ENCODE peak calls at places on chromosomes 7 and 10, in nine cellular contexts. D is tibial nerve, F is lower leg skin, J is BJ, L is spleen, C is heart left ventricle, I is transverse colon, Y is heart right ventricle, T is neural progenitor cell. O is an unnamed sample.

GRCh38 chr10:34716958-34717357 is 98.1 kb downstream of the PARD3 start:
- DNase-seq in L (no peak), C (no peak), T (no peak), D (no peak), I (no peak), J (no peak), Y (no peak), F (no peak), O (peak; percentile 26)

GRCh38 chr7:128833148-128833938 is 3.1 kb downstream of the FLNC start:
- DNase-seq in T (peak; percentile 69), F (peak; percentile 92), J (no peak), D (no peak), Y (peak; percentile 61), L (peak; percentile 66), I (peak; percentile 48), C (peak; percentile 79), O (peak; percentile 64)

GRCh38 chr10:6516877-6517276 is 63.2 kb downstream of the PRKCQ start:
- DNase-seq in I (no peak), J (no peak), T (no peak), F (no peak), L (no peak), Y (no peak), C (no peak), D (no peak), O (no peak)

GRCh38 chr7:69651101-69651590 is 52.9 kb downstream of the AUTS2 start:
- DNase-seq in Y (no peak), L (no peak), C (no peak), J (no peak), T (no peak), I (no peak), D (no peak), F (no peak), O (no peak)

GRCh38 chr10:124267231-124267885 is 151.4 kb downstream of the OAT start:
- DNase-seq in D (no peak), Y (peak; percentile 57), T (no peak), L (peak; percentile 74), I (no peak), F (no peak), C (no peak), J (no peak), O (no peak)

GRCh38 chr10:1301138-1301537 is 245.0 kb downstream of the WDR37 start:
- DNase-seq in L (no peak), J (no peak), D (no peak), C (no peak), I (no peak), Y (no peak), T (no peak), F (no peak), O (no peak)

GRCh38 chr10:5975641-5976473 is 1.5 kb downstream of the IL15RA start:
- DNase-seq in F (peak; percentile 90), J (no peak), L (no peak), Y (no peak), C (peak; percentile 32), I (peak; percentile 66), D (no peak), T (no peak), O (no peak)

GRCh38 chr10:113161061-113161460 is 211.0 kb downstream of the TCF7L2 start:
- DNase-seq in J (no peak), C (no peak), T (no peak), F (no peak), D (no peak), L (no peak), Y (no peak), I (no peak), O (no peak)

GRCh38 chr10:97069026-97069425 is 116.7 kb downstream of the SLIT1 start:
- DNase-seq in D (no peak), C (no peak), J (no peak), L (peak; percentile 39), T (no peak), I (no peak), Y (no peak), F (no peak), O (no peak)

GRCh38 chr10:128078136-128078969 is 47.9 kb downstream of the MKI67 start:
- DNase-seq in T (peak; percentile 63), Y (no peak), F (peak; percentile 80), L (peak; percentile 77), I (peak; percentile 41), J (no peak), D (no peak), C (no peak), O (peak; percentile 43)

GRCh38 chr7:142301923-142302550 is 44.2 kb upstream of the PRSS58 start:
- DNase-seq in T (no peak), L (no peak), C (no peak), Y (no peak), D (no peak), I (no peak), J (no peak), F (no peak), O (peak; percentile 46)

GRCh38 chr10:118748041-118748440 is 6.7 kb downstream of the CACUL1 start:
- DNase-seq in Y (no peak), F (no peak), I (no peak), L (no peak), C (no peak), J (no peak), D (no peak), T (no peak), O (no peak)

GRCh38 chr7:139264220-139264619 is 33.2 kb downstream of the UBN2 start:
- DNase-seq in J (no peak), T (no peak), I (no peak), D (no peak), Y (no peak), C (no peak), F (no peak), L (no peak), O (no peak)

DNA sequence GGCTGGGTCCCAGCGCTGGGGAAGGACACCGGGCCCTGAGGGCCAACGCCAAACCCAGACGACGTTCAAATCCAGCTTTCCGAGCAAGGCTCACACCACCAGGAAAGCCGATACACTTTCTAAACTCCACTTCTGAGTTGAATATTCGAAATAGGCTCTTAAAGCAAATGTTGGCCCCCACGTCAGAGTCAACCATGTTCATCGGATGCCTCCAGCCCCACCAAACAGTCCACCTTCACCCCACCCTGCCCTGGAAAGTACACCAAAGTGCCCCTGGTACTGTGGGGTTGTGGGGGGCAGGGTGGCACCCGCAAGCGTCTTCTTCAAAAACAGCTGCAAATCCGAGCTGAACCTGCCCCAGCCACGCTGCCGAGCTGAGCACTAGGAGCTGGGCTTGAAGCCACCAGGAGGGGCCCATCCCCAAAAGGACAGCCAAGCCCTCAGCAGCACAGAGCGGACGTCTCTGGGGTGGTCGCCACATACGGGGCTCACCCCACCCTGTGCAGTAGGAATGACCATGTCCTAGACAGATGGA is 55.4 kb downstream of the PDGFA start:
- DNase-seq in C (no peak), I (no peak), D (no peak), Y (no peak), T (no peak), F (peak; percentile 52), L (peak; percentile 68), J (no peak), O (no peak)
- H3K4me3 ChIP-seq in C (no peak overlapping the region), I (no peak overlapping the region), D (no peak overlapping the region), Y (no peak overlapping the region), T (no peak overlapping the region), F (no peak overlapping the region), L (no peak overlapping the region), J (no peak overlapping the region), O (no peak overlapping the region)

GRCh38 chr10:91198781-91199180 is 21.7 kb upstream of the PCGF5 start:
- DNase-seq in Y (no peak), I (no peak), T (no peak), F (no peak), C (no peak), L (no peak), J (peak; percentile 68), D (no peak), O (peak; percentile 55)
- H3K4me3 ChIP-seq in Y (no peak overlapping the region), I (no peak overlapping the region), T (no peak overlapping the region), F (no peak overlapping the region), C (no peak overlapping the region), L (no peak overlapping the region), J (no peak overlapping the region), D (no peak overlapping the region), O (no peak overlapping the region)

DNA sequence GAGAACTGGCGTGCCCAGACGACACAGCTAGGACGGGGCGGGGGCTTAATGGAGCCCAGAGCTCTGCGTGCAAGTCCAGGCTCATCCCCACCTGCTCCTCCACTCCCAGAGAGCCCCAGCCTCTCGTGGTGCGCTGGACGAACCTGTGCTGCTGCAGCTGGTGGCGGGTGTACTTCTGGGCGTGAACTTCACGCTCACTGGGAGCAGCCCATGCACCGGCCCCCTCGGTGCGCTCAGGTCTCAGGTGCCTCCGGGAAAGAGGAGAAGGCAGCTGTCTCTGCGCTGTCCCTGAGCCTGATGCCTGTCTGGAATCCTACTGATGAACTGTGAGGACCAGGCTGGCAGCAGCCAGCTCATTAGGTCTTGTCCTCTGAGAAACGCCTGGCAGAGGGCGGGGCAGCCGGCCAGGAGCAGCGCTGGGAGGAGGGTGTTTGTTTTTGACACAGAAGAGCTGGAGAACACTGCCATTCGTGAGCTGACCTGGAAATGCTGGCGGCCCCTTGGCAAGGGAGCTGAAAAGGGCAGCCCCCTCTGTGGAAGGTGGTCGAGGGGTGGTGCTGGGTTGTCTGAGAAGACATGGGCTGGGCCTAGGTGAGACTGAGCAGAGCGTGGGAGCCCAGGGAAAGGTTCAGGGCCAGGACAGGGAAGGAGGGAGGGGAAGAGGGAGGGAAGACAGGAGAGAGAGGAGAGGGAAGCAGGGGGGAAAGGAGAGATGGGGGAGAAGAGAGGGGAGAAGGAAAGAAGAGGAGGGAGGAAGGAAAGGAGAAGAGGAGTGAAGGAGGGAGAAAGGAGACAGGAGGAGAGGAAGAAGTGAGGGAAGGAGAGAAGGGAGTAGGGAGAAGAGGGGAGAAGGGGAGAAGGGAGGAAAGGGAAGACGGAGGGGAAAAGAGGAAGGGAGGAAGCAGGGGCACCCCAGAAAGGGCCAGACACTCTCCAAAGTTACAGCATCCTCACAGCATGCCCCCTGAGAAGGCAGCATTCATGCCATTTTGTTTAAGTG is 53.5 kb upstream of the TNS3 start:
- DNase-seq in C (no peak), L (no peak), J (no peak), D (no peak), T (peak; percentile 62), I (peak; percentile 64), Y (peak; percentile 46), F (no peak), O (no peak)
- H3K4me3 ChIP-seq in C (no peak overlapping the region), L (no peak overlapping the region), J (no peak overlapping the region), D (no peak overlapping the region), T (no peak overlapping the region), I (no peak overlapping the region), Y (no peak overlapping the region), F (no peak overlapping the region), O (no peak overlapping the region)

GRCh38 chr10:14584643-14585042 is 190.1 kb downstream of the FAM107B start:
- DNase-seq in L (no peak), F (no peak), D (no peak), Y (no peak), C (no peak), T (no peak), I (no peak), J (no peak), O (no peak)

GRCh38 chr10:14588084-14588937 is 186.4 kb downstream of the FAM107B start:
- DNase-seq in Y (no peak), I (no peak), C (no peak), L (no peak), T (no peak), D (no peak), F (no peak), J (peak; percentile 99), O (peak; percentile 40)

GRCh38 chr10:14585287-14586193 is 189.2 kb downstream of the FAM107B start:
- DNase-seq in C (no peak), D (no peak), F (no peak), I (no peak), T (no peak), J (no peak), Y (no peak), L (no peak), O (no peak)

GRCh38 chr10:14586901-14587300 is 187.8 kb downstream of the FAM107B start:
- DNase-seq in D (no peak), F (no peak), L (no peak), Y (no peak), T (no peak), I (peak; percentile 51), C (no peak), J (no peak), O (no peak)

GRCh38 chr10:14587540-14588083 is 187.1 kb downstream of the FAM107B start:
- DNase-seq in Y (no peak), I (no peak), F (no peak), J (no peak), T (no peak), C (no peak), D (no peak), L (no peak), O (no peak)
- H3K4me3 ChIP-seq in Y (no peak overlapping the region), I (no peak overlapping the region), F (no peak overlapping the region), J (no peak overlapping the region), T (no peak overlapping the region), C (no peak overlapping the region), D (no peak overlapping the region), L (no peak overlapping the region), O (no peak overlapping the region)